ENCODE peak calls at places on chromosomes 13 and 19, in seven cellular contexts. R is uterus, N is tibial artery, L is tibial nerve, X is adrenal gland, D is BE2C, P is H1. O is an unnamed sample. For H3K9me3, the result is how much of the 10 kb centered on the place peaks cover.

GRCh38 chr13:112770504-112770903 is 80.7 kb downstream of the ATP11A start:
- DNase-seq in R (no peak), N (no peak), L (no peak), X (no peak), D (no peak), P (no peak), O (no peak)

GRCh38 chr13:113897161-113897560 is 33.3 kb upstream of the GAS6 start:
- DNase-seq in R (no peak), N (no peak), L (no peak), X (no peak), D (no peak), P (no peak), O (peak)

GRCh38 chr19:3857449-3858003 is 11.3 kb downstream of the ZFR2 start:
- DNase-seq in R (no peak), N (no peak), L (no peak), X (no peak), D (peak), P (no peak), O (no peak)

GRCh38 chr13:21055511-21056045 is 5.8 kb downstream of the LATS2 start:
- DNase-seq in R (no peak), N (no peak), L (no peak), X (no peak), D (no peak), P (no peak), O (no peak)

GRCh38 chr13:97226788-97227627 is 4.9 kb downstream of the MBNL2 start:
- DNase-seq in R (no peak), N (no peak), L (no peak), X (peak), D (no peak), P (no peak), O (no peak)

GRCh38 chr19:15294591-15294990 is 37.7 kb downstream of the BRD4 start:
- DNase-seq in R (no peak), N (no peak), L (no peak), X (peak), D (peak), P (no peak), O (no peak)

GRCh38 chr19:35609881-35610353 is 2.6 kb upstream of the HAUS5 start:
- DNase-seq in R (no peak), N (no peak), L (no peak), X (no peak), D (no peak), P (no peak), O (no peak)

GRCh38 chr13:34156841-34157365 is 339.0 kb downstream of the RFC3 start:
- DNase-seq in R (peak), N (peak), L (peak), X (peak), D (peak), P (no peak), O (peak)

GRCh38 chr19:28578208-28578607 is 634.7 kb downstream of the UQCRFS1 start:
- DNase-seq in R (no peak), N (no peak), L (no peak), X (no peak), D (no peak), P (no peak), O (no peak)

GRCh38 chr19:4473011-4473410 is 914 bp downstream of the HDGFL2 start:
- DNase-seq in R (no peak), N (no peak), L (no peak), X (no peak), D (no peak), P (no peak), O (no peak)

GRCh38 chr19:47608908-47609879 is at the start of gene BICRA:
- DNase-seq in R (peak), N (peak), L (peak), X (peak), D (peak), P (peak), O (peak)

GRCh38 chr19:47609885-47610545 is 1.1 kb downstream of the BICRA start:
- DNase-seq in R (peak), N (peak), L (no peak), X (peak), D (peak), P (peak), O (peak)

GRCh38 chr19:47610546-47610894 is 1.6 kb downstream of the BICRA start:
- DNase-seq in R (no peak), N (no peak), L (no peak), X (no peak), D (no peak), P (no peak), O (no peak)

GRCh38 chr19:47607564-47608073 is 1.3 kb upstream of the BICRA start:
- DNase-seq in R (no peak), N (no peak), L (no peak), X (no peak), D (no peak), P (no peak), O (no peak)

DNA sequence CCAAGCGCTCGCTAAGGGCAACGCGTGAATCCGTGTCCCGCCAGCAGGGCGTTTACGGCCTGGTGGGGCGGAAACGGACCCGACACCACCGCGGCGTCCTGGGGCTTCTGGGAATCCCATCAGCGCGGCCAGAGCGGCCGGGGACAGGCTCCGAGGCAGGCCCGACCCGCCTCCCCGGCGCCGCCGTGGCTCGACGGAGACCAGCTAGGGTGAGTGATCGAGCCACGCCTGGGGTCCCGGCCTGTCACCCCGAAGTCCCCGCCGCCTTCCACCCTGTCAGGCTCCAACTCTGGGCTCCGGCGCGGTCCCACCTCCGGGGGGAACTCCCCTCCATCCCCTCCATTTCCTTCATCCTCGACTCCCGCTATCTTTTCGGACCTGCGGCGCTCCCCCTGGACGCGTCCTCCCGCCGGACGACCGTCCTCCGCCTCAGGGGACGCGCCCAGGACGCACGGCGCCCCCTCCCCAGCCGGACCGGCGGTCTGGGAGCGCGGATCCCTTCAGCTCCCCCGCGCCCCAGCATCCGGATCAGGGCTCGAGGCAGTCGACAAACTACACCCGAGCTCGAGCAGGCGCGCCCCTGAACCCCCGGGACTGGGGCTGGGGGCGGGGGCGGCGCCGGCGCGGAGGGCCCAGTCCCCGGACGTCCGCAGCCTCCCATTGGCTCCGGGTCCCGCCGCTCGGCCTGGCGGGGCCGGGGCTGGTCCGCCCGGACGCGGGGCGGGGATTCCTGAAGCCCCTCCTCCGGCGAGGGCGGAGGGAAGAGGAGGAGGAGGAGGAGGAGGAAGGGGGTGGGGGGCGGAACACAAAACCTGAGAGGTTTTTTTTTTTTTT is 643 bp upstream of the BICRA start:
- DNase-seq in R (peak), N (peak), L (peak), X (peak), D (peak), P (peak), O (peak)
- TF ChIP-seq CTCF in R (no peak), N (peak), L (no peak), X (peak), D (no peak), P (no peak), O (no peak)

GRCh38 chr19:46788968-46789338 is 559 bp upstream of the SLC1A5 start:
- DNase-seq in R (no peak), N (no peak), L (no peak), X (no peak), D (no peak), P (no peak), O (no peak)
- H3K4me3 ChIP-seq in R (no peak), N (peak), L (peak), X (no peak), D (no peak), P (no peak), O (no peak)

GRCh38 chr19:56053596-56053995 is 67.0 kb downstream of the NLRP5 start:
- DNase-seq in R (no peak), N (no peak), L (no peak), X (no peak), D (no peak), P (no peak), O (no peak)
- H3K9me3 ChIP-seq in R (under half), N (under half), L (under half), X (under half), D (under half), P (half or more), O (under half)

GRCh38 chr19:5504115-5504514 is 48.9 kb downstream of the ZNRF4 start:
- DNase-seq in R (no peak), N (no peak), L (no peak), X (no peak), D (no peak), P (no peak), O (no peak)

GRCh38 chr19:5501907-5502306 is 46.7 kb downstream of the ZNRF4 start:
- DNase-seq in R (no peak), N (no peak), L (no peak), X (no peak), D (no peak), P (no peak), O (no peak)

GRCh38 chr19:5507056-5507624 is 51.9 kb downstream of the ZNRF4 start:
- DNase-seq in R (no peak), N (no peak), L (no peak), X (no peak), D (no peak), P (no peak), O (no peak)

GRCh38 chr19:5498817-5499535 is 43.8 kb downstream of the ZNRF4 start:
- DNase-seq in R (no peak), N (no peak), L (no peak), X (no peak), D (no peak), P (peak), O (no peak)

GRCh38 chr19:5503598-5503997 is 48.4 kb downstream of the ZNRF4 start:
- DNase-seq in R (no peak), N (no peak), L (no peak), X (no peak), D (no peak), P (no peak), O (no peak)
- TF ChIP-seq CTCF in R (no peak), N (no peak), L (no peak), X (no peak), D (peak), P (peak), O (no peak)

GRCh38 chr19:45643024-45643926 is 4.1 kb upstream of the EML2 start:
- DNase-seq in R (peak), N (peak), L (peak), X (peak), D (peak), P (peak), O (peak)

GRCh38 chr19:45645631-45646344 is 6.6 kb upstream of the EML2 start:
- DNase-seq in R (peak), N (peak), L (no peak), X (peak), D (peak), P (peak), O (peak)

GRCh38 chr19:45643927-45644771 is 5.0 kb upstream of the EML2 start:
- DNase-seq in R (no peak), N (no peak), L (no peak), X (no peak), D (no peak), P (no peak), O (no peak)

GRCh38 chr19:45645068-45645630 is 6.0 kb upstream of the EML2 start:
- DNase-seq in R (no peak), N (no peak), L (no peak), X (no peak), D (no peak), P (no peak), O (no peak)

DNA sequence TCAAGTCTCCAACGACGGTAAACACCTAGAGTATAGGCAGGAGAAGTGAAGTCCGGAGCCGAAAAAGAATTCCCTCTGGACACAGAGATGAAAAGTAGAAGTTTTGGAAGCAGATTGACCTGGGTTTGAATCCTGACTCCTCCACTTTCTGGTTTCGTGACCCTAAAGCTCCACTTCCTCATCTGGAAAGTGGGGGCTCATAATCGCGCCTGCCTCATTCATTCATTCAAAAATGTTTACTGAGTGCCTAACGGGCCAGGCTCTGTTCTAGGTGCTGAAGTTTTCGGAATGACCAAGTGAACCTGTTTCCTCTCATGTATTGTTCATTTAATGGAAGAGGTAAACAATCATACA is 7.1 kb upstream of the EML2 start:
- DNase-seq in R (no peak), N (no peak), L (no peak), X (no peak), D (no peak), P (no peak), O (no peak)
- H3K4me3 ChIP-seq in R (no peak), N (no peak), L (peak), X (no peak), D (peak), P (peak), O (no peak)

DNA sequence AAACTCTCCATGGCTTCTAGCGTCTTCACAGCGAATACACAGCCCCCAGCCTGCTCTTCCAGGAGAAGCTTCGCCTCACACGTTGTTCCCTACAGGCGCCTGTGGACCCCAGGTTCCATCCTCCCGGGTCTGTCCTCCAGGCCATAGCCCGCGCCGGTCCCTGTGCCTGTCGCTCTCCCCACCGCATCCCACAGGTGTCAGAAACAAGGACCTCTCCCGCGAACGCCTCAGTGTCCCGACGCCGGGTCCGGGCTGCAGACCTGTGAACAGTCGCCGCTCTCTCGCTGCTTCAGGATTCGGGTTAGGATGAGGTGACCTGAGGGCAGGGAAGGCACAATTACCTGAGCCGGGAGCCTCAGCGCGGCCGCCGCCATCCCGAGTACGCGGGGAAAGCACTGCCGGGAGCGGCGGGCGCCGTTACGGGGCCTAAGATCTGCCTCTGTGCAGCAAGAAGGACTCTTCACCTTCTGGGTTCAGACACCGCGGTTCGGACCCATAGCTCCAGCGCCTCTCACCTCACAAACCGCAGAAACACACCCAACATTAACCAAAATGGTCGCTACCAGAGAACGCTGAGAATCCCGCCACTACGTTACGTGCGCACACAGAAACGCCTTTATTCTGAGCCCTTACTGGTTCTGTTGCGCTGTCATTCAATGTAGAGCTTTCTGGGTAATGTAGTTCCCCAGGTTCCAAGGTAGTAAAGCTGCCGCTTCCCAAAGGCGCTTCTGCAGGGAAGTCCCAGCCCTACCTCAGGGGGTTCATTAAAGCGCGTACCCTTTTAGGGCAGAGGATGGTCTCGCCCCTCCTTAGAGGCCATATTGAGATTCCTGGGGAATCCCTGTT is at the start of gene ZNF418:
- DNase-seq in R (peak), N (no peak), L (no peak), X (peak), D (peak), P (peak), O (peak)
- H3K9me3 ChIP-seq in R (under half), N (half or more), L (under half), X (under half), D (under half), P (under half), O (half or more)

DNA sequence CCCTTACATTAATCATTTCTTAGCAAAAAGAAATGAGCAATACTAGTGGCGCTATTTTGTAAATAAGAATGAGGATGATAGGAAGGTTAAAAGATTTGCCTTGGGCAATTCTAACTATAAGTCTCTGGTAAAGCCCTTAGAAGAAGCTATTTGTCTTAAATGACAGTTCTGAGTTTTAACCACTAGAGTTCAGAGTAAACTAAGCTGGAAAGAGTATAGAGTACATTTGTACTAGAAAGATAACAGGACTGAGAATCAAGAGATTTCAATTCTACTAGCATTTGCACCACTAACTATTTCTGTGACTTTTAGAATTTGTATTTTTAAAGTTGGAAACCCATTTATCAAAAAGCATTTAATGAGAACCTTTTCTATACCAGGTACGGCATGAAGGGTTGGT is 750.3 kb downstream of the OLFM4 start:
- DNase-seq in R (no peak), N (no peak), L (no peak), X (no peak), D (no peak), P (no peak), O (no peak)
- TF ChIP-seq CTCF in R (no peak), N (no peak), L (no peak), X (no peak), D (no peak), P (peak), O (no peak)

DNA sequence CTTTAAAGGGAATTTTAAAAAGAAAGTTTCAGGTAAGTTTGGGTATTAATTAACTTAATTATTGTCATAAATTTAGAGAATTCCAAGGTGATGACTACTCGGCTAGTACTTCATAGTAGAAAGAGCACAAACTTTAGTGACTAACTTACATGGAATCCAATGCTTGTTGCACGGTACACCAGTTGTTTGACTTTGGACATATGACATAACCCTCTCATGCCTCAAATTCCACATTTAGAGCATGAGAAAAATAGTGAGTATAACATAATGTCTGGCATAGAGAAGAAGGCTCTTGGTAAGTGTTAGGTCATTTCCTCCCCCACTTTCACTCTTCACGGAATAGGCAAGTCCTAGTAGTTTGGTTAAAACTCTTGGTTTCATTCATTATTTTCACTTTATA is 1249.4 kb upstream of the SLC10A2 start:
- DNase-seq in R (no peak), N (no peak), L (no peak), X (no peak), D (no peak), P (no peak), O (no peak)
- H3K4me3 ChIP-seq in R (no peak), N (no peak), L (no peak), X (no peak), D (no peak), P (no peak), O (no peak)

GRCh38 chr13:48667136-48667535 is 13.4 kb downstream of the CYSLTR2 start:
- DNase-seq in R (no peak), N (no peak), L (no peak), X (no peak), D (no peak), P (no peak), O (no peak)
- H3K9me3 ChIP-seq in R (under half), N (under half), L (under half), X (under half), D (under half), P (under half), O (under half)

DNA sequence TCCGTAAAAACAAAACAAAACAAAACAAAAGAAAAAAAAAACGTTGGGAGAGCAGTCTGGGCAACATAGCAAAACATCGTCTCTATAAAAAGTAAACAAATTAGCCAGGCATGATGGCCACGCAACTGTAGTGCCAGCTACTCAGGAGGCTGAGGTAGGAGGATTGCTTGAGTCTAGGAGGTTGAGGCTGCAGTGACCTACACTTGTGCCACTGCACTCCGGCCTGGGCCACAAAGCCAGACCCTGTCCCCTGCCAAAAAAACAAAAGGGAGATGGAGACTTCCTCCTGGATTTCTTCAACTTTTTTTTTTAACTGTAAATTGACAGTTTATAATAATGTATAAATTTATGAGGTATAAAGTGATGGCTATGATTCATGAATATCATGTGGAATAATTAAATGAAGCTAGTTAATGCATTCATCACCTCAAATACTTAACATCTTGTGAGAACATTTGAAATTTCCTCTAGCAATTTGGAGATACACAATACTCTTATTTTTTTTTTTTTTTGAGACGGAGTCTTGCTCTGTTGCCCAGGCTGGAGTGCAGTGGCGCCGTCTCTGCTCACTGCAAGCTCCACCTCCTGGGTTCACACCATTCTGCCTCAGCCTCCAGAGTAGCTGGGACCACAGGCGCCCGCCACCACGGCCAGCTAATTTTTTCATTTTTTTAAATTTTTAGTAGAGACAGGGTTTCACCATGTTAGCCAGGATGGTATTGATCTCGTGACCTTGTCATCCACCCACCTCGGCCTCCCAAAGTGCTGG is 1.9 kb downstream of the PDCD2L start:
- DNase-seq in R (no peak), N (no peak), L (no peak), X (no peak), D (no peak), P (no peak), O (no peak)
- TF ChIP-seq CTCF in R (no peak), N (no peak), L (no peak), X (no peak), D (no peak), P (no peak), O (no peak)